ENCODE peak calls at places on chromosomes 7 and 10, in five cellular contexts. S is choroid plexus epithelial cell; O is left lung; A is cardiac muscle cell; R is CD8-positive, alpha-beta T cell. J is an unnamed sample.

GRCh38 chr7:44272981-44273380 is 52.4 kb downstream of the CAMK2B start:
- DNase-seq in S (no peak), O (peak; percentile 34), A (no peak), R (no peak), J (no peak)

GRCh38 chr7:133887459-133887858 is 239.7 kb upstream of the LRGUK start:
- DNase-seq in S (no peak), O (no peak), A (no peak), R (no peak), J (no peak)

GRCh38 chr7:47581821-47582747 is at the start of gene TNS3:
- DNase-seq in S (peak; percentile 51), O (peak; percentile 85), A (peak; percentile 68), R (no peak), J (no peak)

GRCh38 chr10:30432631-30433285 is 1.2 kb upstream of the MAP3K8 start:
- DNase-seq in S (no peak), O (peak; percentile 81), A (no peak), R (no peak), J (no peak)

GRCh38 chr7:109635374-109635773 is 1065.7 kb downstream of the DNAJB9 start:
- DNase-seq in S (no peak), O (no peak), A (no peak), R (no peak), J (no peak)

GRCh38 chr10:125982256-125982948 is 86.0 kb downstream of the FANK1 start:
- DNase-seq in S (peak; percentile 79), O (no peak), A (peak; percentile 73), R (no peak), J (peak; percentile 43)

GRCh38 chr10:47070541-47070940 is 159.3 kb downstream of the PTPN20 start:
- DNase-seq in S (no peak), O (no peak), A (no peak), R (no peak), J (no peak)

GRCh38 chr7:43234073-43234472 is 121.6 kb downstream of the HECW1 start:
- DNase-seq in S (no peak), O (no peak), A (no peak), R (no peak), J (no peak)

GRCh38 chr7:47190462-47190861 is 391.4 kb downstream of the TNS3 start:
- DNase-seq in S (no peak), O (no peak), A (no peak), R (no peak), J (no peak)

GRCh38 chr7:114825423-114825951 is 96.4 kb upstream of the MDFIC start:
- DNase-seq in S (no peak), O (no peak), A (no peak), R (no peak), J (no peak)
- TF ChIP-seq CTCF in S (peak; percentile 21), O (no peak), A (no peak), R (no peak), J (no peak)

DNA sequence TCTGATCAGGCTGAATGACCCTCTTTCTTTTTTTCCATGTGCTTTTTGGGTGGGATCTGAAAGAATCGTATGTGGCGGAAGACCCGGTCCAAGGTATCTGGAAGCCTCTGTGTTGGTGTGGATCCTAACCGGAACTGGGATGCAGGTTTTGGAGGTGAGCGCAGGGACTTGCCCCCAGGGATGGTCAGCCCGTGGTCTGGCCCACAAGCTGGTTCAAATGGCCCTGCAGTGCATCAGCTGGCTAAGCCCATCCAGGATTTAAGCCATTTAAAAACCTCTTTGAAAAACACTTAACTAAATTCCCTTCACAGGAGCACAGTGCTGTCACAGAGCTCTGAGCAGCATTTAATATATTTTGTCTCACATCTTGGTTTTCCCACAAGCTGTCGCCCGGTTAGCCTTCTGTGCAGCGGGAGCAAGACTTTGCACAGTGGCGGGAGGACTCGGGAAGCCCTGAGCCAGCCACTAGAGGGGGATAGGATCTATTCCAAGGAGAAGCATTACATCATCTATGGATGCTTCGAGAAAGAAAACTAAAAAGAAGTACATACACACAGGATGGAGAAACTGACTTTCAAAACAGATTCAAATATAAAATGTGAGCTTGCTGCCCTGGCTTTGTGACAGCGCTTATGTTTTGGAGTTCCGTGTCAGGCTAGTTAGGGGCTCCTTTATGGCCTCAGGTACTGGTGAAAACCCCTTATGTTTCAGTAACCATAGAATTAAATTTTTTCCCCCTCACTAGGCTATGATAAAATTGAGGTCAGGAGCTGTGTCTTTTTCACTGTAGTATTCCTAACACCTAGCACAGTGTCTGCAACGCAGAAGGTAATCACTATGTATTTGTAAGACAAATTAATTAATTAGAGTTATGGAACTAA is 11.3 kb downstream of the CPA2 start:
- DNase-seq in S (peak; percentile 84), O (no peak), A (peak; percentile 74), R (no peak), J (no peak)
- TF ChIP-seq CTCF in S (peak; percentile 74), O (peak; percentile 47), A (peak; percentile 76), R (no peak), J (peak; percentile 17)

GRCh38 chr7:143504937-143505297 is 27.2 kb downstream of the TAS2R41 start:
- DNase-seq in S (peak; percentile 51), O (no peak), A (no peak), R (no peak), J (no peak)
- TF ChIP-seq CTCF in S (peak; percentile 4), O (peak; percentile 26), A (peak; percentile 14), R (no peak), J (no peak)

DNA sequence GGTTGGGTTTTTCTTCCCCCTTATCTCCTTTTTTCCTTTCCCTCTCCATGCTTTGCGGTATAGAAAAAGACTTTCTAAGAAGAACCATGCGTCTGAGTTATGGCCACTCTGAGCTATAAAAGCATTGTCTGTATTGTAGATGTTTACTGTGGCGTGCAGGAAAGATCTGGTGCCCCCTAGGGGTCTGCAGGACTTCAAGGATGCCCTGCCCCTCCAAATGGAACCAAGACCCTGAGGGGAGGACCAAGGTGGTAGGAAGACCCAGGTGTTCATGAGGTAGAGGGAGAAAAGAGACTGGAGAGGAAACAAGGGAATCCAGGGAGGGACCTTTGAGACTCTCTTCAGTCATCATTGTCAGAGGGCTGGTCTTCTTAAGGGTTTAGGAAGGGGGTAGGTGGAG is 68.8 kb downstream of the CYP26A1 start:
- DNase-seq in S (no peak), O (no peak), A (no peak), R (no peak), J (no peak)
- TF ChIP-seq CTCF in S (peak; percentile 10), O (no peak), A (no peak), R (no peak), J (no peak)